ENCODE peak calls at places on chromosomes 6 and 20, in six cellular contexts. One of them, this sample, is unnamed.
A peak's percentile ranks its signal among the peaks of the same experiment; 100 is the strongest.

GRCh38 chr6:156310701-156311100 is 466.5 kb upstream of the ARID1B start:
- DNase-seq in heart right ventricle: no peak
- DNase-seq in A549: no peak
- DNase-seq in activated CD4-positive, alpha-beta T cell treated with anti-CD3 and anti-CD28 coated beads, Interleukin-2, amount 50 U/mL, for 48 hours: no peak
- DNase-seq in stimulated activated CD4-positive, alpha-beta T cell treated with anti-CD3 and anti-CD28 coated beads, Interleukin-4, amount 100 ng/mL, for 24 hours: no peak
- DNase-seq in activated T-cell treated with anti-CD3 and anti-CD28 coated beads for 48 hours: no peak
- DNase-seq in this sample: no peak

GRCh38 chr6:80142586-80142985 is 36.1 kb downstream of the BCKDHB start:
- DNase-seq in heart right ventricle: no peak
- DNase-seq in A549: no peak
- DNase-seq in activated CD4-positive, alpha-beta T cell treated with anti-CD3 and anti-CD28 coated beads, Interleukin-2, amount 50 U/mL, for 48 hours: no peak
- DNase-seq in stimulated activated CD4-positive, alpha-beta T cell treated with anti-CD3 and anti-CD28 coated beads, Interleukin-4, amount 100 ng/mL, for 24 hours: no peak
- DNase-seq in activated T-cell treated with anti-CD3 and anti-CD28 coated beads for 48 hours: no peak
- DNase-seq in this sample: no peak

GRCh38 chr20:36008461-36009035 is 40.2 kb downstream of the CNBD2 start:
- DNase-seq in heart right ventricle: no peak
- DNase-seq in A549: no peak
- DNase-seq in activated CD4-positive, alpha-beta T cell treated with anti-CD3 and anti-CD28 coated beads, Interleukin-2, amount 50 U/mL, for 48 hours: no peak
- DNase-seq in stimulated activated CD4-positive, alpha-beta T cell treated with anti-CD3 and anti-CD28 coated beads, Interleukin-4, amount 100 ng/mL, for 24 hours: no peak
- DNase-seq in activated T-cell treated with anti-CD3 and anti-CD28 coated beads for 48 hours: no peak
- DNase-seq in this sample: no peak

GRCh38 chr6:107539409-107539808 is 49.5 kb downstream of the SOBP start:
- DNase-seq in heart right ventricle: no peak
- DNase-seq in A549: peak; percentile 20
- DNase-seq in activated CD4-positive, alpha-beta T cell treated with anti-CD3 and anti-CD28 coated beads, Interleukin-2, amount 50 U/mL, for 48 hours: no peak
- DNase-seq in stimulated activated CD4-positive, alpha-beta T cell treated with anti-CD3 and anti-CD28 coated beads, Interleukin-4, amount 100 ng/mL, for 24 hours: no peak
- DNase-seq in activated T-cell treated with anti-CD3 and anti-CD28 coated beads for 48 hours: no peak
- DNase-seq in this sample: no peak

GRCh38 chr6:117605169-117605826 is 3.0 kb upstream of the GOPC start:
- DNase-seq in heart right ventricle: peak; percentile 51
- DNase-seq in A549: peak; percentile 83
- DNase-seq in activated CD4-positive, alpha-beta T cell treated with anti-CD3 and anti-CD28 coated beads, Interleukin-2, amount 50 U/mL, for 48 hours: peak; percentile 33
- DNase-seq in stimulated activated CD4-positive, alpha-beta T cell treated with anti-CD3 and anti-CD28 coated beads, Interleukin-4, amount 100 ng/mL, for 24 hours: peak; percentile 60
- DNase-seq in activated T-cell treated with anti-CD3 and anti-CD28 coated beads for 48 hours: no peak
- DNase-seq in this sample: peak; percentile 80

GRCh38 chr6:118774596-118774995 is 119.4 kb upstream of the ASF1A start:
- DNase-seq in heart right ventricle: no peak
- DNase-seq in A549: no peak
- DNase-seq in activated CD4-positive, alpha-beta T cell treated with anti-CD3 and anti-CD28 coated beads, Interleukin-2, amount 50 U/mL, for 48 hours: no peak
- DNase-seq in stimulated activated CD4-positive, alpha-beta T cell treated with anti-CD3 and anti-CD28 coated beads, Interleukin-4, amount 100 ng/mL, for 24 hours: no peak
- DNase-seq in activated T-cell treated with anti-CD3 and anti-CD28 coated beads for 48 hours: no peak
- DNase-seq in this sample: no peak

GRCh38 chr6:114735118-114735730 is 392.4 kb upstream of the HS3ST5 start:
- DNase-seq in heart right ventricle: no peak
- DNase-seq in A549: no peak
- DNase-seq in activated CD4-positive, alpha-beta T cell treated with anti-CD3 and anti-CD28 coated beads, Interleukin-2, amount 50 U/mL, for 48 hours: no peak
- DNase-seq in stimulated activated CD4-positive, alpha-beta T cell treated with anti-CD3 and anti-CD28 coated beads, Interleukin-4, amount 100 ng/mL, for 24 hours: no peak
- DNase-seq in activated T-cell treated with anti-CD3 and anti-CD28 coated beads for 48 hours: no peak
- DNase-seq in this sample: no peak

GRCh38 chr20:62622877-62623487 is 19.3 kb upstream of the SLCO4A1 start:
- DNase-seq in heart right ventricle: no peak
- DNase-seq in A549: no peak
- DNase-seq in activated CD4-positive, alpha-beta T cell treated with anti-CD3 and anti-CD28 coated beads, Interleukin-2, amount 50 U/mL, for 48 hours: no peak
- DNase-seq in stimulated activated CD4-positive, alpha-beta T cell treated with anti-CD3 and anti-CD28 coated beads, Interleukin-4, amount 100 ng/mL, for 24 hours: no peak
- DNase-seq in activated T-cell treated with anti-CD3 and anti-CD28 coated beads for 48 hours: no peak
- DNase-seq in this sample: no peak

GRCh38 chr6:12749531-12750379 is 33.2 kb downstream of the PHACTR1 start:
- DNase-seq in heart right ventricle: no peak
- DNase-seq in A549: no peak
- DNase-seq in activated CD4-positive, alpha-beta T cell treated with anti-CD3 and anti-CD28 coated beads, Interleukin-2, amount 50 U/mL, for 48 hours: no peak
- DNase-seq in stimulated activated CD4-positive, alpha-beta T cell treated with anti-CD3 and anti-CD28 coated beads, Interleukin-4, amount 100 ng/mL, for 24 hours: no peak
- DNase-seq in activated T-cell treated with anti-CD3 and anti-CD28 coated beads for 48 hours: no peak
- DNase-seq in this sample: peak; percentile 19

GRCh38 chr6:156659317-156660198 is 117.6 kb upstream of the ARID1B start:
- DNase-seq in heart right ventricle: no peak
- DNase-seq in A549: no peak
- DNase-seq in activated CD4-positive, alpha-beta T cell treated with anti-CD3 and anti-CD28 coated beads, Interleukin-2, amount 50 U/mL, for 48 hours: no peak
- DNase-seq in stimulated activated CD4-positive, alpha-beta T cell treated with anti-CD3 and anti-CD28 coated beads, Interleukin-4, amount 100 ng/mL, for 24 hours: no peak
- DNase-seq in activated T-cell treated with anti-CD3 and anti-CD28 coated beads for 48 hours: no peak
- DNase-seq in this sample: no peak

GRCh38 chr20:4713401-4713800 is 8.3 kb upstream of the PRND start:
- DNase-seq in heart right ventricle: no peak
- DNase-seq in A549: peak; percentile 41
- DNase-seq in activated CD4-positive, alpha-beta T cell treated with anti-CD3 and anti-CD28 coated beads, Interleukin-2, amount 50 U/mL, for 48 hours: no peak
- DNase-seq in stimulated activated CD4-positive, alpha-beta T cell treated with anti-CD3 and anti-CD28 coated beads, Interleukin-4, amount 100 ng/mL, for 24 hours: no peak
- DNase-seq in activated T-cell treated with anti-CD3 and anti-CD28 coated beads for 48 hours: no peak
- DNase-seq in this sample: no peak

GRCh38 chr6:20479075-20479871 is 55.0 kb upstream of the CDKAL1 start:
- DNase-seq in heart right ventricle: no peak
- DNase-seq in A549: no peak
- DNase-seq in activated CD4-positive, alpha-beta T cell treated with anti-CD3 and anti-CD28 coated beads, Interleukin-2, amount 50 U/mL, for 48 hours: no peak
- DNase-seq in stimulated activated CD4-positive, alpha-beta T cell treated with anti-CD3 and anti-CD28 coated beads, Interleukin-4, amount 100 ng/mL, for 24 hours: no peak
- DNase-seq in activated T-cell treated with anti-CD3 and anti-CD28 coated beads for 48 hours: no peak
- DNase-seq in this sample: no peak

GRCh38 chr6:154673919-154674318 is 59.3 kb upstream of the SCAF8 start:
- DNase-seq in heart right ventricle: no peak
- DNase-seq in A549: no peak
- DNase-seq in activated CD4-positive, alpha-beta T cell treated with anti-CD3 and anti-CD28 coated beads, Interleukin-2, amount 50 U/mL, for 48 hours: no peak
- DNase-seq in stimulated activated CD4-positive, alpha-beta T cell treated with anti-CD3 and anti-CD28 coated beads, Interleukin-4, amount 100 ng/mL, for 24 hours: no peak
- DNase-seq in activated T-cell treated with anti-CD3 and anti-CD28 coated beads for 48 hours: no peak
- DNase-seq in this sample: no peak

GRCh38 chr6:41497994-41498393 is 48.2 kb upstream of the FOXP4 start:
- DNase-seq in heart right ventricle: no peak
- DNase-seq in A549: no peak
- DNase-seq in activated CD4-positive, alpha-beta T cell treated with anti-CD3 and anti-CD28 coated beads, Interleukin-2, amount 50 U/mL, for 48 hours: no peak
- DNase-seq in stimulated activated CD4-positive, alpha-beta T cell treated with anti-CD3 and anti-CD28 coated beads, Interleukin-4, amount 100 ng/mL, for 24 hours: no peak
- DNase-seq in activated T-cell treated with anti-CD3 and anti-CD28 coated beads for 48 hours: no peak
- DNase-seq in this sample: no peak

GRCh38 chr20:4183361-4183760 is 168.0 kb upstream of the RNF24 start:
- DNase-seq in heart right ventricle: no peak
- DNase-seq in A549: no peak
- DNase-seq in activated CD4-positive, alpha-beta T cell treated with anti-CD3 and anti-CD28 coated beads, Interleukin-2, amount 50 U/mL, for 48 hours: no peak
- DNase-seq in stimulated activated CD4-positive, alpha-beta T cell treated with anti-CD3 and anti-CD28 coated beads, Interleukin-4, amount 100 ng/mL, for 24 hours: no peak
- DNase-seq in activated T-cell treated with anti-CD3 and anti-CD28 coated beads for 48 hours: no peak
- DNase-seq in this sample: no peak

GRCh38 chr6:44896701-44897100 is 431.4 kb upstream of the RUNX2 start:
- DNase-seq in heart right ventricle: no peak
- DNase-seq in A549: no peak
- DNase-seq in activated CD4-positive, alpha-beta T cell treated with anti-CD3 and anti-CD28 coated beads, Interleukin-2, amount 50 U/mL, for 48 hours: no peak
- DNase-seq in stimulated activated CD4-positive, alpha-beta T cell treated with anti-CD3 and anti-CD28 coated beads, Interleukin-4, amount 100 ng/mL, for 24 hours: no peak
- DNase-seq in activated T-cell treated with anti-CD3 and anti-CD28 coated beads for 48 hours: no peak
- DNase-seq in this sample: no peak

GRCh38 chr20:3797592-3798404 is 1.7 kb downstream of the CDC25B start:
- DNase-seq in heart right ventricle: no peak
- DNase-seq in A549: no peak
- DNase-seq in activated CD4-positive, alpha-beta T cell treated with anti-CD3 and anti-CD28 coated beads, Interleukin-2, amount 50 U/mL, for 48 hours: peak; percentile 70
- DNase-seq in stimulated activated CD4-positive, alpha-beta T cell treated with anti-CD3 and anti-CD28 coated beads, Interleukin-4, amount 100 ng/mL, for 24 hours: peak; percentile 47
- DNase-seq in activated T-cell treated with anti-CD3 and anti-CD28 coated beads for 48 hours: no peak
- DNase-seq in this sample: no peak

GRCh38 chr6:120826253-120826652 is 508.0 kb downstream of the TBC1D32 start:
- DNase-seq in heart right ventricle: no peak
- DNase-seq in A549: peak; percentile 23
- DNase-seq in activated CD4-positive, alpha-beta T cell treated with anti-CD3 and anti-CD28 coated beads, Interleukin-2, amount 50 U/mL, for 48 hours: peak; percentile 10
- DNase-seq in stimulated activated CD4-positive, alpha-beta T cell treated with anti-CD3 and anti-CD28 coated beads, Interleukin-4, amount 100 ng/mL, for 24 hours: no peak
- DNase-seq in activated T-cell treated with anti-CD3 and anti-CD28 coated beads for 48 hours: no peak
- DNase-seq in this sample: no peak

GRCh38 chr6:34391023-34391485 is 1.4 kb downstream of the NUDT3 start:
- DNase-seq in heart right ventricle: peak; percentile 33
- DNase-seq in A549: peak; percentile 52
- DNase-seq in activated CD4-positive, alpha-beta T cell treated with anti-CD3 and anti-CD28 coated beads, Interleukin-2, amount 50 U/mL, for 48 hours: no peak
- DNase-seq in stimulated activated CD4-positive, alpha-beta T cell treated with anti-CD3 and anti-CD28 coated beads, Interleukin-4, amount 100 ng/mL, for 24 hours: no peak
- DNase-seq in activated T-cell treated with anti-CD3 and anti-CD28 coated beads for 48 hours: no peak
- DNase-seq in this sample: peak; percentile 81

GRCh38 chr6:106832766-106833510 is 141.6 kb downstream of the CD24 start:
- DNase-seq in heart right ventricle: no peak
- DNase-seq in A549: no peak
- DNase-seq in activated CD4-positive, alpha-beta T cell treated with anti-CD3 and anti-CD28 coated beads, Interleukin-2, amount 50 U/mL, for 48 hours: no peak
- DNase-seq in stimulated activated CD4-positive, alpha-beta T cell treated with anti-CD3 and anti-CD28 coated beads, Interleukin-4, amount 100 ng/mL, for 24 hours: no peak
- DNase-seq in activated T-cell treated with anti-CD3 and anti-CD28 coated beads for 48 hours: no peak
- DNase-seq in this sample: no peak

GRCh38 chr6:144543006-144543871 is 258.1 kb downstream of the UTRN start:
- DNase-seq in heart right ventricle: no peak
- DNase-seq in A549: no peak
- DNase-seq in activated CD4-positive, alpha-beta T cell treated with anti-CD3 and anti-CD28 coated beads, Interleukin-2, amount 50 U/mL, for 48 hours: no peak
- DNase-seq in stimulated activated CD4-positive, alpha-beta T cell treated with anti-CD3 and anti-CD28 coated beads, Interleukin-4, amount 100 ng/mL, for 24 hours: no peak
- DNase-seq in activated T-cell treated with anti-CD3 and anti-CD28 coated beads for 48 hours: no peak
- DNase-seq in this sample: peak; percentile 36

GRCh38 chr6:63740709-63741108 is 105.1 kb downstream of the PHF3 start:
- DNase-seq in heart right ventricle: no peak
- DNase-seq in A549: no peak
- DNase-seq in activated CD4-positive, alpha-beta T cell treated with anti-CD3 and anti-CD28 coated beads, Interleukin-2, amount 50 U/mL, for 48 hours: no peak
- DNase-seq in stimulated activated CD4-positive, alpha-beta T cell treated with anti-CD3 and anti-CD28 coated beads, Interleukin-4, amount 100 ng/mL, for 24 hours: no peak
- DNase-seq in activated T-cell treated with anti-CD3 and anti-CD28 coated beads for 48 hours: no peak
- DNase-seq in this sample: peak; percentile 30

GRCh38 chr6:15551798-15552197 is 111.0 kb downstream of the DTNBP1 start:
- DNase-seq in heart right ventricle: peak; percentile 23
- DNase-seq in A549: no peak
- DNase-seq in activated CD4-positive, alpha-beta T cell treated with anti-CD3 and anti-CD28 coated beads, Interleukin-2, amount 50 U/mL, for 48 hours: no peak
- DNase-seq in stimulated activated CD4-positive, alpha-beta T cell treated with anti-CD3 and anti-CD28 coated beads, Interleukin-4, amount 100 ng/mL, for 24 hours: no peak
- DNase-seq in activated T-cell treated with anti-CD3 and anti-CD28 coated beads for 48 hours: no peak
- DNase-seq in this sample: no peak

GRCh38 chr20:10855031-10855430 is 181.2 kb upstream of the JAG1 start:
- DNase-seq in heart right ventricle: no peak
- DNase-seq in A549: no peak
- DNase-seq in activated CD4-positive, alpha-beta T cell treated with anti-CD3 and anti-CD28 coated beads, Interleukin-2, amount 50 U/mL, for 48 hours: no peak
- DNase-seq in stimulated activated CD4-positive, alpha-beta T cell treated with anti-CD3 and anti-CD28 coated beads, Interleukin-4, amount 100 ng/mL, for 24 hours: no peak
- DNase-seq in activated T-cell treated with anti-CD3 and anti-CD28 coated beads for 48 hours: no peak
- DNase-seq in this sample: peak; percentile 29

GRCh38 chr6:159463440-159463839 is 229.6 kb downstream of the SOD2 start:
- DNase-seq in heart right ventricle: no peak
- DNase-seq in A549: peak; percentile 5
- DNase-seq in activated CD4-positive, alpha-beta T cell treated with anti-CD3 and anti-CD28 coated beads, Interleukin-2, amount 50 U/mL, for 48 hours: no peak
- DNase-seq in stimulated activated CD4-positive, alpha-beta T cell treated with anti-CD3 and anti-CD28 coated beads, Interleukin-4, amount 100 ng/mL, for 24 hours: no peak
- DNase-seq in activated T-cell treated with anti-CD3 and anti-CD28 coated beads for 48 hours: no peak
- DNase-seq in this sample: no peak

This sample was measured in GM03348.